ENCODE peak calls at places on chromosome 3, in ten cellular contexts. B, V, N, U, F, K, C, L, W and Z are unnamed samples.

GRCh38 chr3:160602259-160602658 is 36.9 kb upstream of the KPNA4 start:
- DNase-seq in V (no peak), K (no peak), N (no peak), B (no peak), W (no peak), U (no peak), L (no peak), F (no peak), C (no peak), Z (no peak)

GRCh38 chr3:112635674-112636073 is 5.3 kb downstream of the CCDC80 start:
- DNase-seq in K (peak), N (no peak), V (peak), U (no peak), L (no peak), F (no peak), W (no peak), B (peak), C (no peak), Z (no peak)

GRCh38 chr3:52043750-52044149 is 12.6 kb downstream of the DUSP7 start:
- DNase-seq in N (no peak), W (no peak), V (no peak), C (no peak), K (no peak), U (no peak), B (no peak), L (no peak), F (no peak), Z (no peak)

GRCh38 chr3:178392553-178392952 is 143.7 kb upstream of the KCNMB2 start:
- DNase-seq in V (peak), W (peak), L (no peak), N (no peak), F (no peak), C (no peak), K (no peak), B (peak), U (no peak), Z (no peak)

GRCh38 chr3:189142527-189142926 is 29.2 kb upstream of the TPRG1 start:
- DNase-seq in W (no peak), C (no peak), K (no peak), L (no peak), B (no peak), V (peak), U (no peak), F (no peak), N (no peak), Z (no peak)

GRCh38 chr3:63015614-63016016 is 140.4 kb upstream of the CADPS start:
- DNase-seq in W (no peak), B (no peak), L (peak), F (peak), C (peak), V (no peak), N (no peak), U (no peak), K (peak), Z (no peak)

GRCh38 chr3:105967117-105967516 is 98.3 kb upstream of the CBLB start:
- DNase-seq in L (no peak), C (no peak), F (no peak), K (no peak), B (peak), V (peak), N (no peak), U (no peak), W (no peak), Z (no peak)

GRCh38 chr3:94525039-94525438 is 462.2 kb downstream of the NSUN3 start:
- DNase-seq in B (no peak), V (peak), C (no peak), W (no peak), K (peak), U (no peak), N (no peak), F (peak), L (no peak), Z (no peak)

GRCh38 chr3:42061711-42062408 is 29.3 kb upstream of the TRAK1 start:
- DNase-seq in N (no peak), B (peak), W (peak), F (no peak), V (peak), K (peak), L (no peak), U (peak), C (peak), Z (no peak)

GRCh38 chr3:40116478-40117162 is 192.9 kb upstream of the EIF1B start:
- DNase-seq in N (no peak), L (no peak), F (no peak), V (peak), C (no peak), K (no peak), W (no peak), U (no peak), B (peak), Z (no peak)

GRCh38 chr3:61562042-61562809 is 855 bp downstream of the PTPRG start:
- DNase-seq in B (peak), K (peak), L (peak), C (peak), U (peak), V (peak), N (peak), F (peak), W (no peak), Z (peak)

GRCh38 chr3:108562565-108562964 is 26.7 kb downstream of the CIP2A start:
- DNase-seq in K (no peak), F (no peak), W (no peak), V (no peak), C (no peak), N (no peak), U (no peak), L (no peak), B (no peak), Z (no peak)

GRCh38 chr3:542030-542429 is 345.5 kb downstream of the CHL1 start:
- DNase-seq in V (no peak), K (no peak), B (no peak), F (no peak), L (no peak), C (no peak), U (no peak), W (no peak), N (no peak), Z (no peak)

GRCh38 chr3:270688-271087 is 74.1 kb downstream of the CHL1 start:
- DNase-seq in L (no peak), N (no peak), F (no peak), B (no peak), W (no peak), K (no peak), V (no peak), C (no peak), U (no peak), Z (no peak)

GRCh38 chr3:113275876-113276580 is 64.7 kb downstream of the BOC start:
- DNase-seq in W (no peak), V (no peak), U (peak), F (peak), C (no peak), B (peak), K (peak), L (no peak), N (no peak), Z (peak)

GRCh38 chr3:138945646-138946553 is 1.0 kb downstream of the FOXL2 start:
- DNase-seq in L (no peak), V (peak), W (no peak), K (peak), F (no peak), C (peak), B (peak), U (no peak), N (no peak), Z (no peak)

GRCh38 chr3:71069797-71070196 is 513.7 kb downstream of the FOXP1 start:
- DNase-seq in U (peak), W (peak), K (peak), B (peak), N (no peak), C (peak), L (no peak), V (peak), F (peak), Z (peak)

GRCh38 chr3:138470687-138471086 is 36.3 kb downstream of the ESYT3 start:
- DNase-seq in F (no peak), K (no peak), L (no peak), W (no peak), B (no peak), U (no peak), N (no peak), C (no peak), V (no peak), Z (no peak)

GRCh38 chr3:134312873-134313838 is 61.1 kb downstream of the AMOTL2 start:
- DNase-seq in U (peak), F (peak), N (peak), W (no peak), L (peak), C (peak), K (peak), V (no peak), B (peak), Z (no peak)

GRCh38 chr3:65557915-65558564 is 480.7 kb downstream of the MAGI1 start:
- DNase-seq in C (no peak), W (no peak), V (no peak), F (no peak), K (no peak), N (no peak), B (no peak), L (no peak), U (no peak), Z (no peak)

GRCh38 chr3:126570103-126570541 is 11.4 kb upstream of the C3orf22 start:
- DNase-seq in F (no peak), W (no peak), K (no peak), V (no peak), N (no peak), L (no peak), C (no peak), U (no peak), B (no peak), Z (no peak)
- TF ChIP-seq CTCF in F (no peak), W (no peak), K (no peak), V (peak), N (no peak), L (no peak), C (no peak), U (no peak), B (no peak), Z (no peak)

GRCh38 chr3:3464131-3464530 is 284.6 kb upstream of the CRBN start:
- DNase-seq in C (no peak), K (no peak), F (no peak), B (no peak), U (no peak), V (no peak), W (no peak), L (no peak), N (no peak), Z (no peak)

GRCh38 chr3:3461317-3461716 is 281.8 kb upstream of the CRBN start:
- DNase-seq in K (no peak), U (no peak), N (no peak), W (no peak), C (no peak), B (no peak), V (no peak), L (no peak), F (no peak), Z (no peak)
- TF ChIP-seq CTCF in K (no peak), U (no peak), N (no peak), W (no peak), C (no peak), B (no peak), V (no peak), L (no peak), F (no peak), Z (no peak)

GRCh38 chr3:132726341-132726823 is 4.2 kb upstream of the NPHP3 start:
- DNase-seq in B (peak), W (no peak), K (peak), F (no peak), V (peak), C (no peak), U (no peak), N (no peak), L (no peak), Z (peak)

GRCh38 chr3:132735589-132735988 is 13.4 kb upstream of the NPHP3 start:
- DNase-seq in F (no peak), W (no peak), L (no peak), N (no peak), K (no peak), U (no peak), B (no peak), C (no peak), V (no peak), Z (no peak)

GRCh38 chr3:132730891-132731580 is 8.8 kb upstream of the NPHP3 start:
- DNase-seq in L (no peak), K (peak), U (no peak), W (no peak), F (no peak), B (peak), C (no peak), N (no peak), V (peak), Z (peak)
- TF ChIP-seq CTCF in L (peak), K (peak), U (peak), W (no peak), F (peak), B (peak), C (no peak), N (peak), V (peak), Z (no peak)

DNA sequence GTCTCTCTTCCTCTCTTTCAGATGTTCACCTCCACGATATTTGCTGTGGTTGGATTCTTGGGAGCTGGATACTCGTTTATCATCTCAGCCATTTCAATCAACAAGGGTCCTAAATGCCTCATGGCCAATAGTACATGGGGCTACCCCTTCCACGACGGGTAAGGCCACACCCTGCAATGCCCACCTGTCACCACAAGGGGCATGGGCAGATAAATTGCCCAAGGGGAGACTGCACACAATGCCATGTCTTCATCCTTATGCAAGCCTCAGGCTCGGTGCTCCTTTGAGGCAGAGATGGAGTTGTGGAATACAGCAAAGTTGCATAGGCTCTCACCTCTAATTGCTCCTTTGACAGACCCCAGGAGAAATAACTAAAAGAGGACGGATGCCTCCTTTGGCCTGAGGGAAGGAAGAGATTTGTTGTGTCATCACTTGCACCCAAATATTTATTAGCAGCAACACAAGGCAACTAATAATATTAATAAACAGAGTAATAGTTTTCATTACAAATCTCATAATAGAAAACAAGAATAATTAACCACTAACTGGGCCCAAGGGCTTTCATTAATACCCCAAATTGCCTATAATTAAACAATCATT is 13.2 kb downstream of the TM4SF4 start:
- DNase-seq in B (no peak), W (no peak), L (peak), C (peak), F (peak), N (no peak), V (no peak), K (no peak), U (no peak), Z (peak)
- TF ChIP-seq CTCF in B (peak), W (no peak), L (peak), C (peak), F (peak), N (peak), V (peak), K (peak), U (no peak), Z (peak)

GRCh38 chr3:99066863-99067262 is 165.4 kb upstream of the DCBLD2 start:
- DNase-seq in L (no peak), U (no peak), F (no peak), K (no peak), W (no peak), C (no peak), V (no peak), B (no peak), N (no peak), Z (no peak)
- TF ChIP-seq CTCF in L (no peak), U (no peak), F (no peak), K (no peak), W (no peak), C (no peak), V (no peak), B (no peak), N (no peak), Z (no peak)